ENCODE peak calls at places on chromosomes 3 and 15, in nine cellular contexts. J, C, U, V, D, N, M, K and W are unnamed samples. For H3K4me1 and H3K9me3, the result is how much of the 10 kb centered on the place peaks cover.

GRCh38 chr3:126923895-126924294 is 59.0 kb upstream of the PLXNA1 start:
- DNase-seq in N (no peak), D (no peak), U (no peak), C (no peak), K (no peak), V (peak), M (no peak), J (no peak), W (no peak)

GRCh38 chr15:88912500-88912921 is 668 bp downstream of the MFGE8 start:
- DNase-seq in N (peak), D (peak), M (no peak), K (no peak), V (peak), C (no peak), U (peak), J (no peak), W (no peak)

GRCh38 chr3:37896775-37897174 is 35.1 kb downstream of the CTDSPL start:
- DNase-seq in M (no peak), U (no peak), C (no peak), K (no peak), D (no peak), V (no peak), N (no peak), J (no peak), W (no peak)

GRCh38 chr3:181558870-181559269 is 152.9 kb upstream of the SOX2 start:
- DNase-seq in D (no peak), K (no peak), C (no peak), N (no peak), V (no peak), U (no peak), J (no peak), M (no peak), W (no peak)

GRCh38 chr15:42803436-42803835 is 66.5 kb upstream of the CDAN1 start:
- DNase-seq in K (no peak), V (no peak), D (no peak), C (no peak), U (no peak), J (no peak), M (no peak), N (no peak), W (no peak)

GRCh38 chr3:130991126-130991525 is 35.5 kb downstream of the ASTE1 start:
- DNase-seq in V (no peak), N (no peak), M (no peak), D (no peak), K (no peak), J (no peak), C (no peak), U (no peak), W (no peak)

GRCh38 chr3:8575364-8576104 is 69.1 kb downstream of the SSUH2 start:
- DNase-seq in C (no peak), M (no peak), U (peak), D (peak), V (no peak), N (no peak), K (no peak), J (no peak), W (no peak)

GRCh38 chr3:188010478-188010877 is 143.5 kb upstream of the LPP start:
- DNase-seq in K (no peak), N (no peak), C (no peak), U (no peak), D (no peak), V (no peak), M (no peak), J (no peak), W (no peak)

GRCh38 chr15:90381515-90381914 is 6.5 kb upstream of the IQGAP1 start:
- DNase-seq in U (no peak), K (no peak), J (no peak), V (no peak), D (no peak), C (no peak), N (no peak), M (no peak), W (no peak)

GRCh38 chr3:40846466-40846865 is 321.7 kb downstream of the ZNF621 start:
- DNase-seq in D (no peak), V (no peak), N (no peak), C (no peak), K (no peak), J (no peak), M (no peak), U (no peak), W (no peak)

GRCh38 chr15:77033417-77033728 is 37.5 kb downstream of the TSPAN3 start:
- DNase-seq in V (peak), D (no peak), C (no peak), U (no peak), J (peak), N (no peak), M (no peak), K (no peak), W (peak)

GRCh38 chr3:169512991-169513390 is 150.5 kb downstream of the MECOM start:
- DNase-seq in M (no peak), J (no peak), C (no peak), V (no peak), U (no peak), K (no peak), N (no peak), D (no peak), W (no peak)

GRCh38 chr3:139425745-139426400 is 36.4 kb upstream of the COPB2 start:
- DNase-seq in D (no peak), N (no peak), C (no peak), U (no peak), J (no peak), M (no peak), K (no peak), V (no peak), W (no peak)

GRCh38 chr3:58041826-58042324 is 33.7 kb downstream of the FLNB start:
- DNase-seq in V (no peak), D (peak), C (no peak), K (no peak), J (no peak), M (no peak), U (peak), N (no peak), W (no peak)

GRCh38 chr15:32117122-32117521 is 86.8 kb downstream of the CHRNA7 start:
- DNase-seq in U (no peak), C (no peak), V (no peak), M (no peak), D (no peak), J (no peak), N (no peak), K (no peak), W (no peak)

GRCh38 chr3:156507285-156507684 is 47.6 kb downstream of the SSR3 start:
- DNase-seq in D (peak), K (no peak), V (no peak), N (no peak), C (no peak), U (no peak), M (no peak), J (no peak), W (no peak)

GRCh38 chr3:173617490-173617889 is 219.9 kb downstream of the NLGN1 start:
- DNase-seq in U (no peak), N (no peak), C (no peak), K (no peak), J (no peak), M (no peak), D (no peak), V (peak), W (no peak)

GRCh38 chr3:57165637-57166036 is 484 bp upstream of the IL17RD start:
- DNase-seq in M (no peak), C (no peak), N (no peak), J (no peak), V (no peak), U (no peak), K (no peak), D (no peak), W (no peak)

GRCh38 chr15:83018477-83018876 is 7.0 kb upstream of the C15orf40 start:
- DNase-seq in D (no peak), U (no peak), V (no peak), J (no peak), K (no peak), M (no peak), N (no peak), C (no peak), W (no peak)

GRCh38 chr15:68608206-68608843 is 29.5 kb downstream of the CORO2B start:
- DNase-seq in N (peak), K (no peak), C (no peak), J (no peak), U (peak), M (peak), V (peak), D (no peak), W (peak)

GRCh38 chr3:150765949-150766720 is 3.2 kb upstream of the SIAH2 start:
- DNase-seq in K (no peak), N (no peak), V (no peak), U (peak), C (no peak), M (no peak), D (peak), J (no peak), W (no peak)

GRCh38 chr3:156674911-156675743 is 737 bp downstream of the TIPARP start:
- DNase-seq in U (peak), J (peak), C (peak), D (peak), N (peak), M (peak), V (peak), K (peak), W (peak)

GRCh38 chr3:152870027-152870426 is 35.1 kb downstream of the P2RY1 start:
- DNase-seq in M (no peak), N (no peak), V (no peak), C (no peak), D (no peak), J (no peak), U (no peak), K (no peak), W (no peak)

GRCh38 chr3:126558336-126559071 is at the start of gene C3orf22:
- DNase-seq in J (peak), K (peak), D (no peak), C (peak), V (peak), U (no peak), M (no peak), N (no peak), W (no peak)

GRCh38 chr3:196274585-196274984 is 12.9 kb downstream of the PCYT1A start:
- DNase-seq in J (no peak), D (peak), N (no peak), K (no peak), M (no peak), V (no peak), C (no peak), U (no peak), W (no peak)

GRCh38 chr3:123302961-123303360 is 101.2 kb downstream of the SEC22A start:
- DNase-seq in M (no peak), N (no peak), V (no peak), C (no peak), D (no peak), J (no peak), K (no peak), U (no peak), W (no peak)
- H3K4me1 ChIP-seq in M (under half), N (under half), V (under half), C (under half), D (under half), J (under half), K (under half), U (under half), W (under half)

GRCh38 chr3:192958219-192958872 is 40.7 kb upstream of the MB21D2 start:
- DNase-seq in J (no peak), C (no peak), N (no peak), V (no peak), D (no peak), U (peak), M (no peak), K (no peak), W (no peak)
- H3K4me3 ChIP-seq in J (no peak), C (no peak), N (no peak), V (no peak), D (peak), U (no peak), M (no peak), K (no peak), W (no peak)

GRCh38 chr3:189841474-189842205 is 210.5 kb downstream of the TP63 start:
- DNase-seq in M (no peak), J (no peak), U (no peak), V (no peak), D (peak), K (no peak), C (no peak), N (no peak), W (no peak)

GRCh38 chr3:189845069-189845468 is 213.9 kb downstream of the TP63 start:
- DNase-seq in V (no peak), K (no peak), J (no peak), U (no peak), M (no peak), D (no peak), N (no peak), C (no peak), W (no peak)

GRCh38 chr3:189838291-189838690 is 207.1 kb downstream of the TP63 start:
- DNase-seq in C (no peak), M (no peak), D (no peak), J (no peak), N (no peak), K (no peak), V (no peak), U (no peak), W (no peak)

GRCh38 chr3:189839576-189839975 is 208.4 kb downstream of the TP63 start:
- DNase-seq in N (no peak), K (no peak), U (peak), C (no peak), D (peak), J (no peak), M (no peak), V (no peak), W (no peak)

GRCh38 chr3:189842681-189843602 is 211.8 kb downstream of the TP63 start:
- DNase-seq in K (no peak), U (no peak), N (peak), J (no peak), V (no peak), D (no peak), C (no peak), M (no peak), W (peak)
- H3K9me3 ChIP-seq in K (under half), U (under half), N (under half), J (under half), V (under half), D (under half), C (under half), M (under half), W (under half)

GRCh38 chr15:63606333-63606732 is 9.1 kb downstream of the FBXL22 start:
- DNase-seq in N (no peak), V (no peak), M (no peak), J (no peak), U (no peak), K (no peak), D (no peak), C (no peak), W (no peak)
- H3K4me1 ChIP-seq in N (under half), V (under half), M (under half), J (under half), U (under half), K (under half), D (under half), C (under half), W (under half)

GRCh38 chr3:125375950-125376679 is 990 bp upstream of the ZNF148 start:
- DNase-seq in N (no peak), M (no peak), U (no peak), J (no peak), K (no peak), C (no peak), V (no peak), D (peak), W (no peak)
- H3K4me3 ChIP-seq in N (peak), M (peak), U (peak), J (peak), K (peak), C (peak), V (peak), D (peak), W (no peak)

GRCh38 chr15:95946241-95946640 is 384.3 kb upstream of the NR2F2 start:
- DNase-seq in N (no peak), J (no peak), M (no peak), V (no peak), U (no peak), C (no peak), K (no peak), D (peak), W (no peak)
- H3K9me3 ChIP-seq in N (under half), J (under half), M (under half), V (under half), U (under half), C (under half), K (under half), D (under half), W (under half)